ENCODE peak calls at places on chromosome 7, in five cellular contexts. One of them, this sample, is unnamed. For H3K4me1, the result is how much of the 10 kb centered on the place peaks cover.

GRCh38 chr7:34451923-34452322 is 206.1 kb upstream of the NPSR1 start:
- DNase-seq in cardiac muscle cell: no peak
- DNase-seq in neural progenitor cell: no peak
- DNase-seq in endodermal cell: no peak
- DNase-seq in small intestine: no peak
- DNase-seq in this sample: no peak

GRCh38 chr7:37196631-37197030 is 252.0 kb downstream of the ELMO1 start:
- DNase-seq in cardiac muscle cell: no peak
- DNase-seq in neural progenitor cell: no peak
- DNase-seq in endodermal cell: no peak
- DNase-seq in small intestine: no peak
- DNase-seq in this sample: no peak

GRCh38 chr7:139741239-139741638 is 36.6 kb downstream of the HIPK2 start:
- DNase-seq in cardiac muscle cell: no peak
- DNase-seq in neural progenitor cell: no peak
- DNase-seq in endodermal cell: no peak
- DNase-seq in small intestine: no peak
- DNase-seq in this sample: no peak

GRCh38 chr7:121126201-121126600 is 137.7 kb downstream of the CPED1 start:
- DNase-seq in cardiac muscle cell: no peak
- DNase-seq in neural progenitor cell: no peak
- DNase-seq in endodermal cell: no peak
- DNase-seq in small intestine: no peak
- DNase-seq in this sample: no peak

GRCh38 chr7:74269757-74270277 is 15.6 kb upstream of the RFC2 start:
- DNase-seq in cardiac muscle cell: peak
- DNase-seq in neural progenitor cell: peak
- DNase-seq in endodermal cell: peak
- DNase-seq in small intestine: peak
- DNase-seq in this sample: peak

GRCh38 chr7:94289071-94289470 is 105.6 kb upstream of the COL1A2 start:
- DNase-seq in cardiac muscle cell: peak
- DNase-seq in neural progenitor cell: peak
- DNase-seq in endodermal cell: peak
- DNase-seq in small intestine: peak
- DNase-seq in this sample: peak

GRCh38 chr7:141649865-141650499 is 52.0 kb downstream of the DENND11 start:
- DNase-seq in cardiac muscle cell: peak
- DNase-seq in neural progenitor cell: peak
- DNase-seq in endodermal cell: peak
- DNase-seq in small intestine: peak
- DNase-seq in this sample: peak

GRCh38 chr7:65846008-65846570 is 26.8 kb upstream of the VKORC1L1 start:
- DNase-seq in cardiac muscle cell: no peak
- DNase-seq in neural progenitor cell: no peak
- DNase-seq in endodermal cell: no peak
- DNase-seq in small intestine: peak
- DNase-seq in this sample: no peak

GRCh38 chr7:150378115-150378852 is 846 bp upstream of the ZNF775 start:
- DNase-seq in cardiac muscle cell: peak
- DNase-seq in neural progenitor cell: peak
- DNase-seq in endodermal cell: peak
- DNase-seq in small intestine: peak
- DNase-seq in this sample: peak

GRCh38 chr7:109256762-109257560 is 687.3 kb downstream of the DNAJB9 start:
- DNase-seq in cardiac muscle cell: no peak
- DNase-seq in neural progenitor cell: no peak
- DNase-seq in endodermal cell: no peak
- DNase-seq in small intestine: no peak
- DNase-seq in this sample: no peak

GRCh38 chr7:51430480-51431086 is 114.0 kb upstream of the COBL start:
- DNase-seq in cardiac muscle cell: peak
- DNase-seq in neural progenitor cell: peak
- DNase-seq in endodermal cell: peak
- DNase-seq in small intestine: peak
- DNase-seq in this sample: peak

DNA sequence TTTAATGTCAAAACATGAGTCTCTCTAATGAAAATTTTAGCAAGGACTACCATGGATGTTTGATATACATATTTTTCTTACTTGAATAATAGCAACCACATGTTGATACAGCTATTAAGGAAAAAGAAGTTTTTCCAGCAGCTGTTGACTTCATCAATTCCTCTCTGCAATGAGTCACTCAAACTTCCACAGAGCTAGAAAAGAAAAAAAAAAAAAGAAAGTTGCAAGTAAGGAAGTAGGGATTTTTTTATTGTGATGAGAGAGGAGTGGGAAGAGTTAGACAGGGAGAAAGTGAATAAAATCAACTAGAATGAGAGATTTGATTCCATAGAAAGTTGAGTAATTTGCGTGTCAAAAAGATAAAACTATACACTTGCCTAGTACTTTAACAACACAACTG is 46.2 kb downstream of the CAV1 start:
- DNase-seq in cardiac muscle cell: no peak
- DNase-seq in neural progenitor cell: no peak
- DNase-seq in endodermal cell: no peak
- DNase-seq in small intestine: no peak
- DNase-seq in this sample: peak
- H3K4me1 ChIP-seq in cardiac muscle cell: under half
- H3K4me1 ChIP-seq in neural progenitor cell: under half
- H3K4me1 ChIP-seq in endodermal cell: under half
- H3K4me1 ChIP-seq in small intestine: under half
- H3K4me1 ChIP-seq in this sample: under half

GRCh38 chr7:158296798-158297104 is 290.9 kb downstream of the PTPRN2 start:
- DNase-seq in cardiac muscle cell: no peak
- DNase-seq in neural progenitor cell: no peak
- DNase-seq in endodermal cell: peak
- DNase-seq in small intestine: no peak
- DNase-seq in this sample: no peak

GRCh38 chr7:158300427-158300826 is 287.2 kb downstream of the PTPRN2 start:
- DNase-seq in cardiac muscle cell: no peak
- DNase-seq in neural progenitor cell: no peak
- DNase-seq in endodermal cell: peak
- DNase-seq in small intestine: no peak
- DNase-seq in this sample: no peak

GRCh38 chr7:158301221-158301620 is 286.4 kb downstream of the PTPRN2 start:
- DNase-seq in cardiac muscle cell: no peak
- DNase-seq in neural progenitor cell: no peak
- DNase-seq in endodermal cell: peak
- DNase-seq in small intestine: peak
- DNase-seq in this sample: no peak

GRCh38 chr7:158302274-158303070 is 285.2 kb downstream of the PTPRN2 start:
- DNase-seq in cardiac muscle cell: no peak
- DNase-seq in neural progenitor cell: no peak
- DNase-seq in endodermal cell: peak
- DNase-seq in small intestine: no peak
- DNase-seq in this sample: no peak

DNA sequence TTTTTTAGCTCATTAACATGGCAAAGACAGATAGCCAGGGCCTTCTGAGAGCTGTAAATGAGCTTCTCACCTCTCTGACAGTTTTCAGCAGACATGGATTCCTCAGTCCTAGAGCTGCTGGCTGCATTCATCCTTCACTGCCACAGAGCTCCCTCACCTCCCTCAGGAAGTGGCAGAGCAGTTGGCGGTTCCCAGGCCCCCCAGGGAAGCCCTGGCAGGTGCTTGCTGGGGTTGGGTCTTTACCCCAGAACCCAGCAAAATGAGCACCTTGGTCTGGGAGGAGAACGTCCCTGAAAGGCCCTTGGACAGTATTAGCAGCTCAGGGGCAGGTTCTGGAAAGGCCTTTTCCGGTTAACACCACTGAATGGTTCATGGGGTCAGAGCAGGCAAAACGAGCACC is 288.0 kb downstream of the PTPRN2 start:
- DNase-seq in cardiac muscle cell: no peak
- DNase-seq in neural progenitor cell: no peak
- DNase-seq in endodermal cell: peak
- DNase-seq in small intestine: no peak
- DNase-seq in this sample: no peak
- H3K4me1 ChIP-seq in cardiac muscle cell: under half
- H3K4me1 ChIP-seq in neural progenitor cell: under half
- H3K4me1 ChIP-seq in endodermal cell: under half
- H3K4me1 ChIP-seq in small intestine: under half
- H3K4me1 ChIP-seq in this sample: under half

DNA sequence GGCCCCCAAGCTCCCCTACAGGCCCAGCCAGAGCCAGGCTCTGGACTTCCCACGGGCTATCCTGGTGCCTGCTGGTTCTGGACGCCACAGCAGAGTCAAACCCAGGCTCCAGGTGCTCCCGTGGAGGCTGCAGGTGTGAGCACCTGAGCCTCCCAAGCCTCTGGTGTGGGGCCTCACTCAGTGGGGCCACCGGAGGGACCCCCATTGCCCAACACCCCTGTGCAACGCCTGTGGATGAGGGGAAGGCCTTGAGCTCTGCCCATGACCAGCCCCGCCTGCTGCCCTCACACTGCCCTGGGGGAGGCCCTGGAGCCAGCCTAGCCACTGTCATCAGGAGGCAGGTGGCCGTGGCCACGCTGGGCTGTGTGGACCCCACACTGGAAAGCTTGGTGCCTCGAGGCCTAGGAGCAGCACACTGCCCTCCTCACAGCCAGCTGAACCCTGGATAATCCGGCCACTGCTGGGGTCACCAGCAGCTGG is 229.3 kb downstream of the MAD1L1 start:
- DNase-seq in cardiac muscle cell: no peak
- DNase-seq in neural progenitor cell: no peak
- DNase-seq in endodermal cell: no peak
- DNase-seq in small intestine: no peak
- DNase-seq in this sample: no peak
- H3K4me1 ChIP-seq in cardiac muscle cell: under half
- H3K4me1 ChIP-seq in neural progenitor cell: under half
- H3K4me1 ChIP-seq in endodermal cell: under half
- H3K4me1 ChIP-seq in small intestine: under half
- H3K4me1 ChIP-seq in this sample: under half

DNA sequence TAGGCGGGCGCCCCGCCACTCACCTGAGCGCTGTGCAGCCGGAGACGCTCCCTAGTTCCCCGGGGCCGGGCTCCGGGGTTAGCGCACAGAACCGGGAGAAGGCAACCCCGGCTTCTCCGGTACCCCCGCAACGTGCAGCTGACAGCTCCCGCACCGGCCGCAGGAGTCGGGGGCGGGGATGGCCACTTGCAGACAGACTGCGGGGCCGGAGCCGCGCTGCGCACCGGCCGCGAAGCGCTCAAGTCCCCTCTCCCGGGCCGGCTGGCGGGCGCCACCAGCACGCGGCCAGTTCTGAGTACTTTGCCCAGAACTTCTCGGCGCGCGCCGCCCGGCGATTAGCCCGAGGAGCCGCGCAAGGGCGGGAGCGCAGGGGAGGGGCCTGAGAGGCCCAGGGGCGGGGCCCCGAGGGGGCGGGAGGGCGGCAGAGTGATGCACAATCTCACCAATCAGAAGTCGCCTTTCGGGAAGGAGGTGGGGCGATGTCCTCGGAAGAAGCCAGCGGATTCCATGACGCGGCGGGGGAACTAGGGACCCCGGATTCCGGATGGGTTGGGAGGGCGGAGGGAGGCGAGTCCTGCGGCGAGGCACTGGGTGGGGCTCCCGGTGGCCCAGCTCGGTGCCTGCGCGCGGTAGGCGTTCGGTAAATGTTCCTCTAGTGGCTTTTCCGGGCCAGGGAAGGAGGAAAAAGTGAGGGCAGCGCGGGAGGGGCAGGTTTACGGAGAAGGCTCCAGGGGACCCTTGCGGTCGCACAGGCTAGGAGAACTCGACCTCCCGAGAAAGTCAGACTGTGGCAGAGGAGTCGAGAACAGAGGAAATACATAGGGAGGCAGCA is at the start of gene OSBPL3:
- DNase-seq in cardiac muscle cell: peak
- DNase-seq in neural progenitor cell: peak
- DNase-seq in endodermal cell: peak
- DNase-seq in small intestine: peak
- DNase-seq in this sample: peak
- H3K4me1 ChIP-seq in cardiac muscle cell: under half
- H3K4me1 ChIP-seq in neural progenitor cell: under half
- H3K4me1 ChIP-seq in endodermal cell: under half
- H3K4me1 ChIP-seq in small intestine: under half
- H3K4me1 ChIP-seq in this sample: under half

GRCh38 chr7:148702876-148703670 is 4.4 kb downstream of the CUL1 start:
- DNase-seq in cardiac muscle cell: no peak
- DNase-seq in neural progenitor cell: no peak
- DNase-seq in endodermal cell: no peak
- DNase-seq in small intestine: no peak
- DNase-seq in this sample: no peak
- H3K4me1 ChIP-seq in cardiac muscle cell: under half
- H3K4me1 ChIP-seq in neural progenitor cell: half or more
- H3K4me1 ChIP-seq in endodermal cell: under half
- H3K4me1 ChIP-seq in small intestine: under half
- H3K4me1 ChIP-seq in this sample: under half

DNA sequence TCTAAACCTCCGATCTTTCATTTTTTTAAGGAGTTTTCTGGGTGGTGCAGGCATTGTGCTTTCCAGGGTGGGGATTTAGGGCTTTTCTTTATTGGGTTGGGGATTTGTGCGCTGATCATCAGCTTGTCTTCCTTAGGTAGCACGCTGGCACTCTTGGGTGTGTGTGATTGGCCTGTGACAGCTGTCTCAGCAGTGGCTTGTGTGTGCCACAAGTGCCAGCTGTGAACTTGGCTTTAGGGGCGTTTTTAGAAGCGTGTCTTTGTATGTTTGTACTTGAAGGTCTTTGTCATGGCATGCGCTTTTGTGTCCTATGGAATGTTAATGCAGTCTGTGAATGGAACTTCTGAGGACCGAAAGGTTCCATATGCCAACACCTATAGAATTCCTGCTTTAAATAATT is 788 bp downstream of the AKAP9 start:
- DNase-seq in cardiac muscle cell: peak
- DNase-seq in neural progenitor cell: peak
- DNase-seq in endodermal cell: peak
- DNase-seq in small intestine: peak
- DNase-seq in this sample: peak
- H3K4me1 ChIP-seq in cardiac muscle cell: under half
- H3K4me1 ChIP-seq in neural progenitor cell: under half
- H3K4me1 ChIP-seq in endodermal cell: under half
- H3K4me1 ChIP-seq in small intestine: under half
- H3K4me1 ChIP-seq in this sample: under half